ENCODE peak calls at places on chromosomes 11 and 22, in seven cellular contexts. M is HCT116, Y is K562, O is SK-N-SH, A is H1, F is HepG2, X is GM12878. G is an unnamed sample.

GRCh38 chr11:43943931-43944751 is 1.7 kb downstream of the C11orf96 start:
- DNase-seq in M (no peak), Y (no peak), O (no peak), A (no peak), F (no peak), X (no peak), G (no peak)

GRCh38 chr11:61338783-61339489 is 5.9 kb downstream of the TKFC start:
- DNase-seq in M (no peak), Y (no peak), O (no peak), A (no peak), F (no peak), X (no peak), G (no peak)

GRCh38 chr11:88174627-88175003 is 628 bp downstream of the RAB38 start:
- DNase-seq in M (peak; percentile 45), Y (no peak), O (no peak), A (peak; percentile 5), F (no peak), X (no peak), G (peak; percentile 24)

GRCh38 chr22:45291931-45292290 is 7.2 kb downstream of the UPK3A start:
- DNase-seq in M (no peak), Y (no peak), O (no peak), A (no peak), F (no peak), X (no peak), G (no peak)

GRCh38 chr11:92709329-92709728 is 260.1 kb upstream of the MTNR1B start:
- DNase-seq in M (no peak), Y (no peak), O (no peak), A (no peak), F (no peak), X (no peak), G (no peak)

GRCh38 chr11:128548655-128549255 is 38.6 kb downstream of the ETS1 start:
- DNase-seq in M (no peak), Y (no peak), O (peak; percentile 77), A (no peak), F (no peak), X (no peak), G (no peak)

GRCh38 chr11:118928870-118929495 is 3.3 kb upstream of the BCL9L start:
- DNase-seq in M (no peak), Y (peak; percentile 70), O (peak; percentile 80), A (no peak), F (peak; percentile 36), X (no peak), G (no peak)

GRCh38 chr22:20965104-20965887 is 1.8 kb upstream of the AIFM3 start:
- DNase-seq in M (no peak), Y (peak; percentile 65), O (peak; percentile 79), A (no peak), F (no peak), X (no peak), G (no peak)

GRCh38 chr22:33909075-33909458 is 11.2 kb downstream of the LARGE1 start:
- DNase-seq in M (no peak), Y (no peak), O (no peak), A (no peak), F (peak; percentile 49), X (no peak), G (no peak)

GRCh38 chr11:9615031-9615451 is 41.6 kb downstream of the WEE1 start:
- DNase-seq in M (no peak), Y (no peak), O (no peak), A (no peak), F (no peak), X (peak; percentile 77), G (no peak)

GRCh38 chr22:31956360-31956759 is 12.0 kb downstream of the YWHAH start:
- DNase-seq in M (no peak), Y (no peak), O (no peak), A (no peak), F (no peak), X (no peak), G (no peak)

GRCh38 chr22:48752451-48753380 is 1075.0 kb downstream of the BRD1 start:
- DNase-seq in M (no peak), Y (no peak), O (no peak), A (no peak), F (no peak), X (no peak), G (no peak)

GRCh38 chr22:38455530-38456271 is 702 bp upstream of the KCNJ4 start:
- DNase-seq in M (no peak), Y (peak; percentile 80), O (peak; percentile 86), A (no peak), F (no peak), X (no peak), G (peak; percentile 47)

GRCh38 chr11:69292221-69292648 is 1.7 kb upstream of the MYEOV start:
- DNase-seq in M (no peak), Y (peak; percentile 66), O (no peak), A (no peak), F (no peak), X (no peak), G (peak; percentile 37)

GRCh38 chr11:80383655-80384054 is 942.8 kb upstream of the TENM4 start:
- DNase-seq in M (no peak), Y (no peak), O (peak; percentile 32), A (no peak), F (no peak), X (no peak), G (no peak)

GRCh38 chr11:56916609-56917008 is 72.1 kb upstream of the OR5AK2 start:
- DNase-seq in M (no peak), Y (no peak), O (no peak), A (no peak), F (no peak), X (no peak), G (no peak)

GRCh38 chr11:118763038-118763437 is 27.9 kb downstream of the DDX6 start:
- DNase-seq in M (no peak), Y (no peak), O (no peak), A (no peak), F (no peak), X (no peak), G (no peak)

GRCh38 chr11:8722156-8722555 is 39.6 kb downstream of the RPL27A start:
- DNase-seq in M (no peak), Y (peak; percentile 47), O (no peak), A (no peak), F (peak; percentile 62), X (no peak), G (peak; percentile 68)

GRCh38 chr11:2204361-2205213 is 33.0 kb upstream of the TH start:
- DNase-seq in M (no peak), Y (no peak), O (peak; percentile 33), A (no peak), F (peak; percentile 20), X (no peak), G (no peak)

GRCh38 chr22:40826984-40827741 is 8.0 kb upstream of the SLC25A17 start:
- DNase-seq in M (no peak), Y (no peak), O (no peak), A (no peak), F (peak; percentile 52), X (no peak), G (no peak)

GRCh38 chr11:103803062-103803461 is 233.4 kb upstream of the DDI1 start:
- DNase-seq in M (no peak), Y (no peak), O (no peak), A (no peak), F (no peak), X (no peak), G (no peak)

GRCh38 chr22:44089717-44090570 is 65.8 kb downstream of the PARVB start:
- DNase-seq in M (no peak), Y (no peak), O (no peak), A (no peak), F (no peak), X (no peak), G (no peak)

GRCh38 chr11:112719736-112720525 is 241.3 kb upstream of the NCAM1 start:
- DNase-seq in M (no peak), Y (no peak), O (no peak), A (no peak), F (no peak), X (no peak), G (no peak)

GRCh38 chr11:7251487-7251835 is 243 bp upstream of the SYT9 start:
- DNase-seq in M (no peak), Y (no peak), O (no peak), A (no peak), F (no peak), X (no peak), G (no peak)

DNA sequence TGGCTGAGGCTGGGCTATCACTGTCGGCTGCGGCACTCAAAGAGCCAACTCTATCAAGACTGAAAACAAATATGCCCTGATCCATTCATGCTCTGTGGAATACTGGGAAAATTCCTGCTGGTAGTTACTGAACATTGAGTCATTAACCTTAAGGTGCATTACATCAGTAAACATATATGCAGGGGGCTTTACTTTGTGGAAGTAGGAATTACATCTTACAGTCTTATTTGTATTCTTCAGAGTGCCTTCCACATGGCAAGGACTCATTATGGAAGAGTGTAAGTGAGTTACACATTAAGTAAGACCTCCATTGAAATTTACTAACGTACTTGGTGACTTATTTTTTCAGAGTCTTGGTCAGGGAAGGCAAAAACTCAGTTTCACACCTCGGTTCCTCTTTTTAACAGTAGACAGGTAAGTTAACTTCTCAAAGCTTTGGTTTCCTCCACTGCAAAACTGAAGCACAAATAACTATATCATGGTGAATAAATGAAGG is 4.5 kb downstream of the OR5B21 start:
- DNase-seq in M (no peak), Y (no peak), O (no peak), A (no peak), F (no peak), X (peak; percentile 51), G (no peak)
- TF ChIP-seq JUND in M (no peak), Y (no peak), O (no peak), A (no peak), F (no peak), X (no peak), G (no peak)

GRCh38 chr11:59668188-59668949 is 468 bp downstream of the PATL1 start:
- DNase-seq in M (no peak), Y (peak; percentile 79), O (no peak), A (peak; percentile 36), F (peak; percentile 53), X (no peak), G (peak; percentile 56)
- TF ChIP-seq JUND in M (no peak), Y (no peak), O (no peak), A (no peak), F (no peak), X (no peak), G (no peak)

GRCh38 chr22:46553189-46553588 is 15.8 kb upstream of the CELSR1 start:
- DNase-seq in M (no peak), Y (no peak), O (no peak), A (no peak), F (no peak), X (no peak), G (no peak)

GRCh38 chr22:46549565-46549840 is 12.1 kb upstream of the CELSR1 start:
- DNase-seq in M (no peak), Y (no peak), O (no peak), A (no peak), F (no peak), X (no peak), G (no peak)

GRCh38 chr22:46549971-46550641 is 12.7 kb upstream of the CELSR1 start:
- DNase-seq in M (no peak), Y (no peak), O (no peak), A (no peak), F (no peak), X (no peak), G (no peak)

GRCh38 chr22:46551321-46551720 is 13.9 kb upstream of the CELSR1 start:
- DNase-seq in M (no peak), Y (no peak), O (no peak), A (no peak), F (no peak), X (no peak), G (no peak)

GRCh38 chr22:46551996-46552395 is 14.6 kb upstream of the CELSR1 start:
- DNase-seq in M (no peak), Y (no peak), O (no peak), A (no peak), F (no peak), X (no peak), G (no peak)
- TF ChIP-seq JUND in M (no peak), Y (no peak), O (no peak), A (no peak), F (no peak), X (no peak), G (no peak)

GRCh38 chr11:19698493-19699292 is 13.9 kb upstream of the NAV2 start:
- DNase-seq in M (no peak), Y (no peak), O (no peak), A (no peak), F (no peak), X (no peak), G (no peak)
- TF ChIP-seq JUND in M (no peak), Y (no peak), O (no peak), A (no peak), F (no peak), X (no peak), G (no peak)

G was measured in T47D.